ENCODE peak calls at places on chromosomes 11 and 22, in five cellular contexts. B is C1 segment of cervical spinal cord, G is brain pericyte, S is NCI-H2081, J is neural progenitor cell. D is an unnamed sample.

GRCh38 chr11:57349491-57350274 is 11.5 kb downstream of the P2RX3 start:
- DNase-seq in B (peak), G (no peak), S (no peak), J (peak), D (no peak)

GRCh38 chr22:44860311-44860710 is 107.9 kb downstream of the ARHGAP8 start:
- DNase-seq in B (no peak), G (no peak), S (no peak), J (no peak), D (no peak)

GRCh38 chr11:126411971-126412381 is 56.5 kb downstream of the ST3GAL4 start:
- DNase-seq in B (no peak), G (no peak), S (no peak), J (no peak), D (no peak)

GRCh38 chr11:100739636-100740035 is 52.5 kb downstream of the ARHGAP42 start:
- DNase-seq in B (no peak), G (peak), S (no peak), J (peak), D (no peak)

GRCh38 chr11:70138403-70138802 is 60.3 kb downstream of the ANO1 start:
- DNase-seq in B (no peak), G (no peak), S (no peak), J (no peak), D (no peak)

GRCh38 chr22:23499845-23500500 is 80.1 kb downstream of the IGLL1 start:
- DNase-seq in B (no peak), G (no peak), S (no peak), J (no peak), D (peak)

GRCh38 chr11:6404341-6405038 is 14.2 kb downstream of the SMPD1 start:
- DNase-seq in B (peak), G (no peak), S (no peak), J (peak), D (peak)

GRCh38 chr11:113192121-113192925 is 122.1 kb upstream of the TTC12 start:
- DNase-seq in B (no peak), G (no peak), S (peak), J (peak), D (no peak)

GRCh38 chr11:30015725-30016449 is 943 bp downstream of the KCNA4 start:
- DNase-seq in B (no peak), G (no peak), S (no peak), J (peak), D (no peak)

GRCh38 chr11:116540019-116540418 is 232.8 kb downstream of the BUD13 start:
- DNase-seq in B (no peak), G (no peak), S (no peak), J (no peak), D (peak)

GRCh38 chr11:47641585-47642098 is 717 bp downstream of the MTCH2 start:
- DNase-seq in B (peak), G (no peak), S (peak), J (peak), D (no peak)

GRCh38 chr11:111918390-111919256 is at the start of gene C11orf52:
- DNase-seq in B (no peak), G (no peak), S (peak), J (peak), D (no peak)

GRCh38 chr11:68313574-68314202 is 1.3 kb downstream of the LRP5 start:
- DNase-seq in B (no peak), G (no peak), S (peak), J (peak), D (no peak)

GRCh38 chr22:43330178-43331063 is 12.8 kb downstream of the SCUBE1 start:
- DNase-seq in B (no peak), G (no peak), S (no peak), J (no peak), D (no peak)

GRCh38 chr22:43823353-43823908 is 11.3 kb upstream of the EFCAB6 start:
- DNase-seq in B (no peak), G (no peak), S (no peak), J (peak), D (peak)

D was measured in mesenteric fat pad.